ENCODE peak calls at places on chromosomes 12 and 14, in ten cellular contexts. A is hepatocyte, R is heart right ventricle, C is fibroblast of lung, I is mucosa of descending colon, G is cardiac muscle cell, W is cardiac fibroblast, K is ovary, L is heart left ventricle, J is tibial artery. D is an unnamed sample.
A peak's percentile ranks its signal among the peaks of the same experiment; 100 is the strongest.

GRCh38 chr14:34981743-34982420 is 910 bp upstream of the SRP54 start:
- DNase-seq in A (peak; percentile 53), R (no peak), C (no peak), I (peak; percentile 41), G (peak; percentile 55), W (peak; percentile 58), K (peak; percentile 15), L (no peak), J (peak; percentile 22), D (no peak)

GRCh38 chr12:3998968-3999792 is 126.0 kb upstream of the PARP11 start:
- DNase-seq in A (peak; percentile 89), R (no peak), C (no peak), I (peak; percentile 77), G (no peak), W (no peak), K (no peak), L (no peak), J (no peak), D (no peak)

GRCh38 chr12:115070313-115070712 is 386.3 kb upstream of the TBX3 start:
- DNase-seq in A (no peak), R (no peak), C (no peak), I (no peak), G (no peak), W (peak; percentile 48), K (no peak), L (no peak), J (no peak), D (no peak)

GRCh38 chr12:101750152-101750551 is 10.9 kb upstream of the SYCP3 start:
- DNase-seq in A (no peak), R (no peak), C (no peak), I (no peak), G (no peak), W (no peak), K (no peak), L (no peak), J (no peak), D (no peak)

GRCh38 chr12:101045486-101046474 is 164.3 kb downstream of the SLC5A8 start:
- DNase-seq in A (no peak), R (no peak), C (no peak), I (no peak), G (no peak), W (peak; percentile 28), K (peak; percentile 69), L (peak; percentile 29), J (no peak), D (no peak)

GRCh38 chr14:44316647-44317432 is 190.2 kb downstream of the FSCB start:
- DNase-seq in A (peak; percentile 85), R (no peak), C (peak; percentile 95), I (peak; percentile 28), G (no peak), W (peak; percentile 97), K (no peak), L (no peak), J (no peak), D (no peak)

GRCh38 chr12:14314801-14315200 is 50.7 kb upstream of the ATF7IP start:
- DNase-seq in A (no peak), R (no peak), C (no peak), I (no peak), G (no peak), W (no peak), K (no peak), L (no peak), J (peak; percentile 21), D (no peak)

GRCh38 chr12:16531623-16532022 is 74.3 kb downstream of the LMO3 start:
- DNase-seq in A (no peak), R (no peak), C (no peak), I (peak; percentile 31), G (peak; percentile 29), W (no peak), K (no peak), L (no peak), J (no peak), D (no peak)

GRCh38 chr12:43222796-43223195 is 329.2 kb downstream of the ADAMTS20 start:
- DNase-seq in A (no peak), R (no peak), C (no peak), I (no peak), G (no peak), W (no peak), K (no peak), L (no peak), J (no peak), D (no peak)

GRCh38 chr12:75212072-75212471 is 2.4 kb upstream of the KCNC2 start:
- DNase-seq in A (no peak), R (no peak), C (no peak), I (no peak), G (no peak), W (no peak), K (no peak), L (no peak), J (no peak), D (no peak)

GRCh38 chr14:67623114-67623513 is 3.4 kb downstream of the ARG2 start:
- DNase-seq in A (peak; percentile 16), R (no peak), C (peak; percentile 57), I (no peak), G (no peak), W (peak; percentile 81), K (no peak), L (no peak), J (no peak), D (no peak)
- H3K4me3 ChIP-seq in A (no peak overlapping the region), R (no peak overlapping the region), C (no peak overlapping the region), I (no peak overlapping the region), G (no peak overlapping the region), W (no peak overlapping the region), K (no peak overlapping the region), L (no peak overlapping the region), J (no peak overlapping the region), D (no peak overlapping the region)

DNA sequence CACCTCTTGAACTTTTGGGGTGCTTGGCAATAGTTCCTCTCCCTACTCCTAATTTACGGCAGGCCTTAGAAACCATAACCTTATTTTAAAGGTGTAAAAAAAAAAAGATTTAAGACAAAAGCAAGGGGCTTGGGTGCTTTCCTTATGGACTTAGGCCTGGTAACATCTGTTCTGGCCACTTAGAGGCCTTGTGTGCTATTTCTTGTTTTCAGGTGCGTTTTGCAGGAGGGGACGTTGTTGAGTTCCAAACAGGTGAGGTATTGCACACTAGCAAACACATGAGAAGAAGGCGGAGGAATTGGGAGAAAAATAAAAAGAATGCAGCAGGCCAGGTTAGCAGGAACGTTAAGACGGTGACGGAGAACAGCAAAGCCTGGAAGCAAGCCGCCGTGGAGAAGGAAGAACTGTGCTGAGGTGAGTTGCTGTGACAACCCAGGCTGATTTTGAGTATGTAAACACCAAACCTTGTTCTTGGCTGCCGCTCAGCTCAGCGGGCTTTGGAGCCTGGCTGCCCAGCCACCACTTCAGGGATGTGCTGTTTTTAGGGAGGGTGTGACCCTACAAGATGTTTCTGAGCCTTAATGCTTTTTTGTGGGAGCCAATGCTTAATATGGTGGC is 17.4 kb downstream of the EMG1 start:
- DNase-seq in A (peak; percentile 66), R (no peak), C (no peak), I (peak; percentile 66), G (no peak), W (no peak), K (no peak), L (no peak), J (no peak), D (no peak)
- TF ChIP-seq CTCF in A (no peak), R (no peak), C (no peak), I (no peak), G (no peak), W (no peak), K (no peak), L (no peak), J (no peak), D (no peak)

GRCh38 chr12:1466481-1467260 is 127.7 kb downstream of the FBXL14 start:
- DNase-seq in A (no peak), R (no peak), C (no peak), I (no peak), G (no peak), W (no peak), K (no peak), L (no peak), J (no peak), D (no peak)

GRCh38 chr12:1463073-1463905 is 131.1 kb downstream of the FBXL14 start:
- DNase-seq in A (no peak), R (no peak), C (peak; percentile 51), I (no peak), G (no peak), W (no peak), K (no peak), L (no peak), J (no peak), D (no peak)

GRCh38 chr12:1465990-1466389 is 128.4 kb downstream of the FBXL14 start:
- DNase-seq in A (no peak), R (no peak), C (no peak), I (no peak), G (no peak), W (no peak), K (no peak), L (no peak), J (no peak), D (no peak)

GRCh38 chr12:1469063-1469462 is 125.3 kb downstream of the FBXL14 start:
- DNase-seq in A (no peak), R (no peak), C (no peak), I (no peak), G (no peak), W (no peak), K (no peak), L (no peak), J (no peak), D (no peak)

GRCh38 chr12:1464925-1465324 is 129.5 kb downstream of the FBXL14 start:
- DNase-seq in A (no peak), R (no peak), C (no peak), I (no peak), G (no peak), W (no peak), K (no peak), L (no peak), J (no peak), D (no peak)
- H3K4me3 ChIP-seq in A (no peak overlapping the region), R (no peak overlapping the region), C (no peak overlapping the region), I (no peak overlapping the region), G (no peak overlapping the region), W (no peak overlapping the region), K (no peak overlapping the region), L (no peak overlapping the region), J (no peak overlapping the region), D (no peak overlapping the region)

GRCh38 chr12:107053709-107054108 is 39.6 kb downstream of the CRY1 start:
- DNase-seq in A (no peak), R (no peak), C (no peak), I (no peak), G (no peak), W (no peak), K (no peak), L (no peak), J (no peak), D (no peak)

GRCh38 chr12:107058190-107058589 is 35.2 kb downstream of the CRY1 start:
- DNase-seq in A (no peak), R (no peak), C (no peak), I (no peak), G (no peak), W (no peak), K (no peak), L (no peak), J (no peak), D (no peak)

DNA sequence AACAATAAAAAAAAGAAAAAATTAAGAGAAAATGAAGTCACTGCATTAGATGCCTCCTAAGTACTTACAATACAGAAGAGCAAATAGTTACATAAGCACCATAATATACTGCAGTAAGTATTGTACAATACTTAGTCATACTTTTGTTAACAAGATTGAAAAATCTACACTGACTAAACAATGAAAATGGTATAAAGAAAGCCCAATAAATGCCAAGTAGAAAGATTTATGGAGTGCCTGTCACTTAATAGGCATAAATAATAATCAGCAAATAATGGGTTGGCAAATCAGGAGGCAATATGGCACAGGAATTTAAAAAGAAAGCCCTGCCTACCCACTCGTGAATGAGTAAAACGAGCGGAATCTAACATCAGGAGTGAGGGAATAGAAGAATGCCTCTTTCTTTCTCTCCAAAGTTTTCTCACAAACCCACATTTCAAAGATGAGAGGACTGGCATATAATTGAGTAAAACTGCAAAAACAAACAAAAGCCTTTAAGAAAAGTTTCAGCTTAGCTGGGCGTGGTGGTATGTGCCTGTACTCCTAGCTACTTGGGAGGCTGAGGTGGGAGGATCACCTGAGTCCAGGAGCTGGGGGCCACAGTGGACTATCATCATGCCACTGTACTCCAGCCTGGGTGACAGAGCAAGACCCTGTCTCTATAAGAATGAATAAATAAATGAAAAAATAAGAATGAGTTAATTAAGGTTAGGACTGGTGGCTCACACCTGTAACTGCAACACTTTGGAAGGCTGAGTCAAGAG is 36.1 kb downstream of the CRY1 start:
- DNase-seq in A (no peak), R (no peak), C (peak; percentile 29), I (no peak), G (no peak), W (peak; percentile 24), K (no peak), L (no peak), J (no peak), D (no peak)
- TF ChIP-seq CTCF in A (no peak), R (no peak), C (no peak), I (no peak), G (no peak), W (no peak), K (no peak), L (no peak), J (no peak), D (no peak)